ENCODE peak calls at places on chromosome 4, in seven cellular contexts. K, T, P, X, G, C and S are unnamed samples.

GRCh38 chr4:6377626-6378492 is 94.6 kb downstream of the PPP2R2C start:
- DNase-seq in T (no peak), C (no peak), K (no peak), G (no peak), P (no peak), X (no peak), S (peak; percentile 83)

GRCh38 chr4:181301735-181302380 is 941.3 kb upstream of the TENM3 start:
- DNase-seq in C (no peak), P (no peak), K (peak; percentile 18), G (no peak), T (peak; percentile 32), X (peak; percentile 6), S (no peak)

GRCh38 chr4:103718993-103719319 is 829 bp downstream of the TACR3 start:
- DNase-seq in G (no peak), C (no peak), P (no peak), T (no peak), K (no peak), X (no peak), S (no peak)

GRCh38 chr4:62640296-62640695 is 1440.2 kb downstream of the ADGRL3 start:
- DNase-seq in T (no peak), X (no peak), C (no peak), P (no peak), G (no peak), K (peak; percentile 26), S (peak; percentile 25)

GRCh38 chr4:75327804-75328512 is 186.2 kb downstream of the RCHY1 start:
- DNase-seq in K (no peak), P (peak; percentile 12), T (no peak), C (no peak), X (no peak), G (no peak), S (peak; percentile 57)

GRCh38 chr4:148092316-148093014 is 349.7 kb downstream of the NR3C2 start:
- DNase-seq in T (no peak), X (no peak), G (no peak), C (no peak), K (peak; percentile 25), P (no peak), S (no peak)

GRCh38 chr4:15410750-15411149 is 17.1 kb upstream of the C1QTNF7 start:
- DNase-seq in P (no peak), X (peak; percentile 64), G (peak; percentile 28), T (no peak), C (no peak), K (no peak), S (no peak)

GRCh38 chr4:122221322-122221721 is 69.2 kb downstream of the BLTP1 start:
- DNase-seq in K (no peak), P (no peak), G (no peak), C (no peak), X (peak; percentile 14), T (no peak), S (no peak)

GRCh38 chr4:111228874-111229273 is 606.0 kb upstream of the PITX2 start:
- DNase-seq in C (no peak), P (no peak), T (no peak), G (no peak), K (peak; percentile 69), X (no peak), S (no peak)

GRCh38 chr4:169410839-169411770 is 140.3 kb upstream of the SH3RF1 start:
- DNase-seq in G (peak; percentile 61), T (no peak), C (no peak), K (peak; percentile 75), P (no peak), X (peak; percentile 88), S (peak; percentile 54)

GRCh38 chr4:42654606-42655005 is 2.3 kb downstream of the ATP8A1 start:
- DNase-seq in P (no peak), T (peak; percentile 6), C (no peak), G (no peak), K (peak; percentile 82), X (peak; percentile 31), S (peak; percentile 81)

GRCh38 chr4:17544831-17545234 is 29.9 kb downstream of the CLRN2 start:
- DNase-seq in T (peak; percentile 68), X (no peak), K (no peak), P (no peak), C (no peak), G (no peak), S (no peak)

GRCh38 chr4:72208421-72209075 is 176.7 kb downstream of the NPFFR2 start:
- DNase-seq in K (no peak), C (no peak), T (no peak), P (no peak), X (no peak), G (no peak), S (no peak)

DNA sequence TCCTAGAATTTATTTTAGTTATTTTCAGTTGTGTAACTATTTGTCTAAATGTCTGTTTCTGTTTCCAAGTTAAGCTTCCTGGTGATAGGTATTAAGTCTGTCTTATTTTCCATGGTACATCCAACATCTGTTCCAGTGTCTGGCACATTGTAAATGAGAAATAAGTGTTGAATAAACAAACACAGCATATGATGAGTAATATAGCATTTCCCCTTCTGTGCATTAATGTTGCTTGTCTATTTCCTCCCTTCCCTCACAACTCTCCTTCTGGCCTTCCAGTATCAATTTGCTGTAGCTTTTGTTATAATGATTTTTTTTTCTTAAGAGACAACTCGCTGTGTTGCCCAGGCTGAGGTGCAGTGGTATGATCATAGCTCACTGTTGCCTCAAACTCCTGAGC is 36.1 kb downstream of the COPS4 start:
- DNase-seq in G (no peak), X (no peak), C (no peak), T (no peak), P (no peak), K (peak; percentile 16), S (no peak)
- H3K36me3 ChIP-seq in G (peaks cover 23% of the 10 kb centered on the region), X (peaks cover 52% of the 10 kb centered on the region), C (no peaks in the 10 kb centered on the region), T (peaks cover 34% of the 10 kb centered on the region), P (peaks cover 17% of the 10 kb centered on the region), K (no peaks in the 10 kb centered on the region), S (peaks cover 25% of the 10 kb centered on the region)

GRCh38 chr4:112771-113170 is 11.5 kb upstream of the ZNF718 start:
- DNase-seq in X (no peak), K (no peak), C (no peak), T (no peak), G (no peak), P (no peak), S (peak; percentile 74)
- H3K36me3 ChIP-seq in X (no peaks in the 10 kb centered on the region), K (no peaks in the 10 kb centered on the region), C (no peaks in the 10 kb centered on the region), T (no peaks in the 10 kb centered on the region), G (no peaks in the 10 kb centered on the region), P (no peaks in the 10 kb centered on the region), S (no peaks in the 10 kb centered on the region)

GRCh38 chr4:2648159-2648814 is 107.8 kb downstream of the TNIP2 start:
- DNase-seq in C (no peak), T (no peak), K (no peak), P (no peak), X (no peak), G (no peak), S (no peak)
- H3K36me3 ChIP-seq in C (peaks cover 12% of the 10 kb centered on the region), T (peaks cover 71% of the 10 kb centered on the region), K (peaks cover 24% of the 10 kb centered on the region), P (peaks cover 41% of the 10 kb centered on the region), X (peaks cover 63% of the 10 kb centered on the region), G (peaks cover 19% of the 10 kb centered on the region), S (peaks cover 60% of the 10 kb centered on the region)

DNA sequence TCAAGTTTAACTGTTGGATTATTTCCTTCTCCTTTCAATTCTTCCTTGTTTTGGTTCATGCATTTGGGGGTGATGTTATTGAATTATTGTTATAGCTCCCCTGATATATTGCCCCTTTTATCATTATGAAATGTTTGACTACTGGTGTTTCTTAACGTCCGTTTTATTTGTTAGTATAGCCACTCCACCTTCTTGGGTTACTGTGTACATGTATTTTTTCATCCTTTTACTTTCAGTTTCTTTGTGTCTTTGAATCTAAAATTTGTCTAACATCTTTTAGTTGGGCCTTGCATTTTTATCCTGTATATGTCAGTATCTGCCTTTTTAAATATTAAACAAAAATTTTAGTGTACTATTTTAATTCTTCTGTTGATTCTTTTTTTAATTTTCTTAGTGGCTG is 88.7 kb downstream of the TNIP2 start:
- DNase-seq in G (no peak), P (no peak), K (no peak), X (peak; percentile 38), T (no peak), C (no peak), S (no peak)
- H3K36me3 ChIP-seq in G (peaks cover 11% of the 10 kb centered on the region), P (peaks cover 17% of the 10 kb centered on the region), K (peaks cover 10% of the 10 kb centered on the region), X (peaks cover 50% of the 10 kb centered on the region), T (peaks cover 65% of the 10 kb centered on the region), C (peaks cover 11% of the 10 kb centered on the region), S (peaks cover 41% of the 10 kb centered on the region)

GRCh38 chr4:77167173-77167572 is 10.2 kb downstream of the CCNG2 start:
- DNase-seq in P (no peak), C (no peak), X (no peak), K (no peak), G (no peak), T (no peak), S (no peak)

GRCh38 chr4:77170926-77171325 is 13.9 kb downstream of the CCNG2 start:
- DNase-seq in P (no peak), X (no peak), T (no peak), C (no peak), G (no peak), K (no peak), S (no peak)

GRCh38 chr4:77172336-77172735 is 15.3 kb downstream of the CCNG2 start:
- DNase-seq in G (no peak), K (peak; percentile 98), X (no peak), P (no peak), T (no peak), C (no peak), S (peak; percentile 66)

GRCh38 chr4:77167866-77168265 is 10.9 kb downstream of the CCNG2 start:
- DNase-seq in T (no peak), K (no peak), G (no peak), X (no peak), P (no peak), C (no peak), S (no peak)

DNA sequence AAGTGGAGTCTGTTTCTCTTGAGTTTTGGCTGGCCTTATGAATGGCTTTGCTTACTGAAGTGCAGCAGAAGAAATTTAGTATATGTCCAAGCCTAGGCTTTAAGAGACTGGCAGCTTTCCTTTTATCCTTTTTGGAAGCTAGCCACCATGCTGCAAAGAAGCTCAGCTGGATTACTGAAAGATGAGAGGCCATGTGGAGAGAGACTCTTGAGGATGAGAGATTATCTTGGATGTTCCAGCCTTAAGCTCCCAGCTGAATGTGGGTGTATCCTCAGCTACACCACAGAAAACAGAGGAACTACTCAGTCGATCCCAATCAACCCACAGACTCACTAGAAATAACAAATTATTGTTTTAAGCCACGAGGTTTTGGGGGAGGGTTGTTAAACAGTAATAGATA is 12.5 kb downstream of the CCNG2 start:
- DNase-seq in X (no peak), T (no peak), K (peak; percentile 58), C (no peak), G (no peak), P (no peak), S (no peak)
- H3K36me3 ChIP-seq in X (peaks cover 52% of the 10 kb centered on the region), T (peaks cover 13% of the 10 kb centered on the region), K (peaks cover 2% of the 10 kb centered on the region), C (no peaks in the 10 kb centered on the region), G (no peaks in the 10 kb centered on the region), P (peaks cover 23% of the 10 kb centered on the region), S (peaks cover 34% of the 10 kb centered on the region)

DNA sequence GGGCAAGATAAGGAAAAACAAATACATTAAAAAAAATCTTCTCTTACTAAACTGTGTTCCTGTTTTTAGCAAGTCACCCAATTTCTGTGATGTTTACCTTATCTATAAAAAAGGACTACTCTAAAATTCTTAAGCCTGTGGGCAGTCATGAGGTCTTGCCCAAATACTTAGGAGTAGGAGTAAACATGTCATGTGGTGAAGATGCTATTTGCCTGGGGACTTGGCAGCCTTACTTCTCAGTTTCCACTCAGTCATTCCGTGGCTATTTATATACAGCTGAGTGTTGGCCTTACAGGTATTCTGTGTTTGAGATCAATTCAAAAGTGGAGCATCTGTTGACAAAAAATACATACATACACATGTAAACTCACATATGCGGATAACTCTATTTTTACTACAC is 89.9 kb upstream of the TLR2 start:
- DNase-seq in T (no peak), K (peak; percentile 73), G (no peak), P (no peak), C (no peak), X (no peak), S (no peak)
- H3K36me3 ChIP-seq in T (peaks cover 5% of the 10 kb centered on the region), K (no peaks in the 10 kb centered on the region), G (peaks cover 73% of the 10 kb centered on the region), P (peaks cover 19% of the 10 kb centered on the region), C (no peaks in the 10 kb centered on the region), X (peaks cover 97% of the 10 kb centered on the region), S (peaks cover under 1% of the 10 kb centered on the region)